ENCODE peak calls at places on chromosomes 12 and 14, in four cellular contexts. One of them, this sample, is unnamed.
A peak's percentile ranks its signal among the peaks of the same experiment; 100 is the strongest.

GRCh38 chr12:53381739-53382630 is 2.0 kb downstream of the SP1 start:
- DNase-seq in prostate gland: peak; percentile 54
- DNase-seq in HS-27A: no peak
- DNase-seq in CD8-positive, alpha-beta T cell: peak; percentile 53
- DNase-seq in this sample: peak; percentile 72

GRCh38 chr14:52877628-52878027 is 73.2 kb downstream of the FERMT2 start:
- DNase-seq in prostate gland: no peak
- DNase-seq in CD8-positive, alpha-beta T cell: no peak
- DNase-seq in HS-27A: no peak
- DNase-seq in this sample: peak; percentile 22

GRCh38 chr12:109767991-109768900 is 54.6 kb downstream of the FAM222A start:
- DNase-seq in CD8-positive, alpha-beta T cell: no peak
- DNase-seq in HS-27A: no peak
- DNase-seq in prostate gland: no peak
- DNase-seq in this sample: no peak

GRCh38 chr12:111687255-111687654 is 1.4 kb downstream of the ACAD10 start:
- DNase-seq in prostate gland: no peak
- DNase-seq in CD8-positive, alpha-beta T cell: no peak
- DNase-seq in HS-27A: no peak
- DNase-seq in this sample: peak; percentile 29

GRCh38 chr12:131349397-131350127 is 361.3 kb upstream of the SFSWAP start:
- DNase-seq in prostate gland: no peak
- DNase-seq in HS-27A: no peak
- DNase-seq in CD8-positive, alpha-beta T cell: no peak
- DNase-seq in this sample: no peak

GRCh38 chr12:61993734-61994345 is 266.4 kb upstream of the USP15 start:
- DNase-seq in prostate gland: no peak
- DNase-seq in HS-27A: peak; percentile 11
- DNase-seq in CD8-positive, alpha-beta T cell: no peak
- DNase-seq in this sample: peak; percentile 15

GRCh38 chr14:101399737-101400517 is 161.4 kb upstream of the DIO3 start:
- DNase-seq in CD8-positive, alpha-beta T cell: no peak
- DNase-seq in HS-27A: no peak
- DNase-seq in prostate gland: no peak
- DNase-seq in this sample: no peak

GRCh38 chr14:104202259-104203070 is 64.1 kb downstream of the KIF26A start:
- DNase-seq in prostate gland: peak; percentile 39
- DNase-seq in HS-27A: no peak
- DNase-seq in CD8-positive, alpha-beta T cell: no peak
- DNase-seq in this sample: no peak

GRCh38 chr12:80701388-80701787 is 6.0 kb upstream of the MYF6 start:
- DNase-seq in HS-27A: no peak
- DNase-seq in prostate gland: no peak
- DNase-seq in CD8-positive, alpha-beta T cell: no peak
- DNase-seq in this sample: peak; percentile 47

GRCh38 chr14:42490536-42490935 is 883.9 kb downstream of the LRFN5 start:
- DNase-seq in CD8-positive, alpha-beta T cell: no peak
- DNase-seq in prostate gland: no peak
- DNase-seq in HS-27A: no peak
- DNase-seq in this sample: no peak

GRCh38 chr12:95117178-95117599 is 43.8 kb upstream of the NR2C1 start:
- DNase-seq in HS-27A: peak; percentile 47
- DNase-seq in prostate gland: peak; percentile 78
- DNase-seq in CD8-positive, alpha-beta T cell: peak; percentile 65
- DNase-seq in this sample: peak; percentile 81

GRCh38 chr12:93032748-93033147 is 103.7 kb upstream of the EEA1 start:
- DNase-seq in HS-27A: no peak
- DNase-seq in CD8-positive, alpha-beta T cell: no peak
- DNase-seq in prostate gland: no peak
- DNase-seq in this sample: peak; percentile 41

This sample was measured in M059J.